ENCODE peak calls at places on chromosomes 5 and 9, in ten cellular contexts. J is uterus; A is prostate gland; V is HS-5; K is DMS153; E is naive thymus-derived CD8-positive, alpha-beta T cell; T is GM04504; S is iPS-NIHi11; M is activated naive CD4-positive, alpha-beta T cell treated with anti-CD3 and anti-CD28 coated beads, Interleukin-2, amount 50 U/mL, for 72 hours; I is sciatic nerve. R is an unnamed sample.

GRCh38 chr5:109880907-109881685 is 191.4 kb downstream of the MAN2A1 start:
- DNase-seq in E (peak), V (no peak), J (no peak), M (no peak), A (no peak), I (no peak), S (no peak), K (peak), T (no peak), R (no peak)

GRCh38 chr9:104826109-104826775 is 62.3 kb downstream of the NIPSNAP3B start:
- DNase-seq in K (no peak), T (no peak), E (no peak), I (no peak), M (no peak), S (no peak), V (no peak), A (no peak), J (no peak), R (no peak)

GRCh38 chr5:18699681-18700080 is 1065.4 kb downstream of the TAF11L14 start:
- DNase-seq in J (no peak), E (no peak), V (no peak), K (no peak), S (no peak), A (no peak), T (no peak), I (no peak), M (no peak), R (no peak)

GRCh38 chr5:139374909-139375308 is 8.2 kb downstream of the SLC23A1 start:
- DNase-seq in T (no peak), E (no peak), I (no peak), S (no peak), K (no peak), M (no peak), V (no peak), A (no peak), J (peak), R (no peak)

GRCh38 chr5:128546658-128547281 is 8.7 kb upstream of the FBN2 start:
- DNase-seq in J (no peak), I (no peak), A (no peak), K (peak), V (no peak), S (no peak), T (no peak), M (no peak), E (no peak), R (no peak)

GRCh38 chr9:125949247-125949646 is 202.1 kb downstream of the PBX3 start:
- DNase-seq in K (no peak), V (no peak), T (no peak), S (no peak), M (no peak), J (no peak), E (no peak), I (no peak), A (no peak), R (no peak)

GRCh38 chr5:4413996-4414395 is 726.1 kb upstream of the ADAMTS16 start:
- DNase-seq in T (no peak), V (no peak), K (no peak), I (no peak), E (no peak), M (no peak), S (no peak), J (no peak), A (no peak), R (no peak)

GRCh38 chr5:76303917-76304316 is 99.2 kb upstream of the IQGAP2 start:
- DNase-seq in E (no peak), T (no peak), J (no peak), A (no peak), V (no peak), I (no peak), M (peak), S (peak), K (peak), R (no peak)

GRCh38 chr5:36150676-36151433 is 832 bp downstream of the LMBRD2 start:
- DNase-seq in I (peak), J (no peak), T (no peak), E (peak), S (peak), M (peak), A (no peak), V (peak), K (peak), R (peak)

GRCh38 chr5:6508931-6509330 is 60.3 kb downstream of the UBE2QL1 start:
- DNase-seq in M (no peak), I (no peak), K (no peak), A (no peak), T (no peak), E (no peak), V (no peak), S (no peak), J (no peak), R (no peak)

GRCh38 chr5:9799601-9800000 is 169.4 kb upstream of the TAS2R1 start:
- DNase-seq in E (no peak), K (no peak), J (no peak), I (no peak), A (no peak), T (no peak), S (no peak), M (no peak), V (no peak), R (no peak)

GRCh38 chr9:935348-935965 is 41.0 kb upstream of the DMRT3 start:
- DNase-seq in E (no peak), T (peak), J (no peak), S (no peak), M (no peak), K (peak), I (no peak), V (no peak), A (no peak), R (no peak)

GRCh38 chr9:91433180-91433579 is 9.5 kb upstream of the NFIL3 start:
- DNase-seq in E (peak), J (no peak), V (peak), K (peak), T (peak), S (peak), M (no peak), I (no peak), A (peak), R (no peak)

GRCh38 chr9:15244001-15244441 is 63.0 kb downstream of the TTC39B start:
- DNase-seq in J (no peak), M (no peak), A (peak), V (no peak), E (no peak), S (no peak), K (no peak), T (no peak), I (no peak), R (no peak)

GRCh38 chr5:52895572-52896296 is 93.4 kb upstream of the ITGA2 start:
- DNase-seq in I (no peak), M (no peak), S (no peak), T (peak), V (no peak), J (no peak), K (no peak), A (no peak), E (no peak), R (no peak)

GRCh38 chr9:34989946-34990635 is 546 bp downstream of the DNAJB5 start:
- DNase-seq in T (no peak), K (no peak), V (no peak), E (peak), J (peak), S (peak), M (no peak), I (peak), A (peak), R (peak)

GRCh38 chr5:41240985-41241384 is 27.7 kb upstream of the C6 start:
- DNase-seq in K (no peak), V (no peak), S (no peak), A (no peak), E (no peak), M (no peak), I (no peak), T (no peak), J (no peak), R (no peak)

GRCh38 chr5:112329429-112330090 is 89.5 kb downstream of the EPB41L4A start:
- DNase-seq in T (no peak), M (no peak), K (no peak), V (no peak), I (no peak), A (peak), E (no peak), S (peak), J (no peak), R (no peak)

GRCh38 chr5:93603191-93603590 is 20.2 kb downstream of the NR2F1 start:
- DNase-seq in A (no peak), I (no peak), E (no peak), K (no peak), V (no peak), M (no peak), J (no peak), T (no peak), S (no peak), R (no peak)

GRCh38 chr5:40066616-40067015 is 613.1 kb upstream of the PTGER4 start:
- DNase-seq in M (no peak), S (no peak), K (no peak), A (no peak), J (no peak), E (no peak), V (no peak), T (no peak), I (no peak), R (no peak)

GRCh38 chr5:116947691-116948528 is 373.3 kb upstream of the SEMA6A start:
- DNase-seq in S (peak), J (no peak), A (peak), I (peak), T (no peak), E (peak), M (peak), V (no peak), K (peak), R (peak)

GRCh38 chr5:143106175-143106574 is 297.3 kb downstream of the NR3C1 start:
- DNase-seq in E (no peak), V (peak), K (peak), J (no peak), M (no peak), A (no peak), I (no peak), S (peak), T (peak), R (peak)

GRCh38 chr9:133127340-133127981 is 6.4 kb upstream of the RALGDS start:
- DNase-seq in M (no peak), A (peak), K (no peak), J (peak), T (no peak), E (no peak), S (no peak), V (no peak), I (no peak), R (no peak)

GRCh38 chr5:34500236-34500836 is 155.8 kb upstream of the RAI14 start:
- DNase-seq in T (no peak), J (no peak), V (no peak), A (no peak), K (no peak), S (no peak), M (no peak), I (no peak), E (no peak), R (no peak)

GRCh38 chr9:121550569-121551512 is 51.2 kb upstream of the GGTA1 start:
- DNase-seq in A (peak), M (peak), V (no peak), T (no peak), S (peak), I (peak), K (peak), E (peak), J (peak), R (peak)

GRCh38 chr9:77896269-77897245 is 135.1 kb downstream of the GNAQ start:
- DNase-seq in J (no peak), S (no peak), K (peak), A (no peak), T (no peak), M (no peak), E (no peak), V (no peak), I (no peak), R (no peak)

R was measured in neuronal stem cell.